ENCODE peak calls at places on chromosome 3, in nine cellular contexts. Z, Y, W, G, A, Q, C, O and K are unnamed samples. For H3K9me3, the result is how much of the 10 kb centered on the place peaks cover.

GRCh38 chr3:58617338-58617761 is 40.2 kb upstream of the FAM107A start:
- DNase-seq in Z (no peak), Y (peak), W (peak), G (no peak), A (no peak), Q (no peak), C (no peak), O (no peak), K (peak)

GRCh38 chr3:39134305-39134704 is 19.1 kb downstream of the CSRNP1 start:
- DNase-seq in Z (no peak), Y (no peak), W (no peak), G (peak), A (no peak), Q (no peak), C (no peak), O (no peak), K (no peak)

GRCh38 chr3:17802993-17803392 is 60.6 kb upstream of the TBC1D5 start:
- DNase-seq in Z (no peak), Y (no peak), W (no peak), G (no peak), A (no peak), Q (no peak), C (no peak), O (no peak), K (no peak)

GRCh38 chr3:55481067-55481917 is 5.8 kb downstream of the WNT5A start:
- DNase-seq in Z (no peak), Y (peak), W (no peak), G (no peak), A (no peak), Q (peak), C (peak), O (peak), K (no peak)

GRCh38 chr3:171506743-171507319 is 46.6 kb upstream of the TNIK start:
- DNase-seq in Z (no peak), Y (no peak), W (no peak), G (no peak), A (no peak), Q (peak), C (no peak), O (no peak), K (no peak)

GRCh38 chr3:38102073-38102844 is 34.7 kb downstream of the ACAA1 start:
- DNase-seq in Z (no peak), Y (no peak), W (no peak), G (no peak), A (no peak), Q (no peak), C (no peak), O (no peak), K (no peak)

GRCh38 chr3:60298141-60298540 is 953.1 kb downstream of the FHIT start:
- DNase-seq in Z (no peak), Y (no peak), W (no peak), G (no peak), A (no peak), Q (no peak), C (no peak), O (no peak), K (no peak)

GRCh38 chr3:50588759-50589433 is 19.6 kb downstream of the HEMK1 start:
- DNase-seq in Z (no peak), Y (no peak), W (no peak), G (no peak), A (no peak), Q (peak), C (no peak), O (no peak), K (no peak)

GRCh38 chr3:13209334-13209733 is 136.1 kb upstream of the IQSEC1 start:
- DNase-seq in Z (no peak), Y (no peak), W (no peak), G (peak), A (no peak), Q (no peak), C (no peak), O (peak), K (no peak)

GRCh38 chr3:82236257-82236656 is 474.8 kb upstream of the GBE1 start:
- DNase-seq in Z (no peak), Y (no peak), W (no peak), G (no peak), A (no peak), Q (no peak), C (no peak), O (no peak), K (no peak)

GRCh38 chr3:111852540-111852939 is 6.5 kb upstream of the PHLDB2 start:
- DNase-seq in Z (no peak), Y (no peak), W (no peak), G (no peak), A (no peak), Q (no peak), C (no peak), O (no peak), K (no peak)

GRCh38 chr3:97996988-97997387 is 24.8 kb upstream of the RIOX2 start:
- DNase-seq in Z (no peak), Y (no peak), W (no peak), G (no peak), A (no peak), Q (no peak), C (no peak), O (no peak), K (no peak)

GRCh38 chr3:24763421-24763820 is 268.8 kb upstream of the THRB start:
- DNase-seq in Z (no peak), Y (no peak), W (no peak), G (no peak), A (no peak), Q (peak), C (no peak), O (no peak), K (no peak)

GRCh38 chr3:126152458-126152857 is 27.9 kb downstream of the ALDH1L1 start:
- DNase-seq in Z (no peak), Y (no peak), W (no peak), G (peak), A (no peak), Q (no peak), C (peak), O (no peak), K (no peak)

GRCh38 chr3:171805687-171806086 is 4.6 kb downstream of the PLD1 start:
- DNase-seq in Z (no peak), Y (no peak), W (no peak), G (no peak), A (no peak), Q (no peak), C (no peak), O (no peak), K (no peak)

GRCh38 chr3:152832046-152832445 is 2.9 kb upstream of the P2RY1 start:
- DNase-seq in Z (no peak), Y (no peak), W (no peak), G (no peak), A (no peak), Q (no peak), C (no peak), O (no peak), K (peak)

GRCh38 chr3:123605789-123606234 is 21.0 kb upstream of the HACD2 start:
- DNase-seq in Z (no peak), Y (no peak), W (no peak), G (no peak), A (no peak), Q (peak), C (no peak), O (no peak), K (no peak)

GRCh38 chr3:151044706-151045105 is 40.8 kb upstream of the MED12L start:
- DNase-seq in Z (no peak), Y (no peak), W (no peak), G (no peak), A (no peak), Q (peak), C (no peak), O (no peak), K (no peak)

GRCh38 chr3:99875925-99876781 is 58.5 kb downstream of the CMSS1 start:
- DNase-seq in Z (peak), Y (peak), W (peak), G (peak), A (peak), Q (peak), C (peak), O (peak), K (peak)

GRCh38 chr3:156456771-156457224 is 98.1 kb downstream of the SSR3 start:
- DNase-seq in Z (no peak), Y (no peak), W (no peak), G (no peak), A (no peak), Q (peak), C (no peak), O (no peak), K (no peak)

GRCh38 chr3:65758871-65759598 is 279.7 kb downstream of the MAGI1 start:
- DNase-seq in Z (no peak), Y (no peak), W (no peak), G (no peak), A (no peak), Q (peak), C (no peak), O (no peak), K (no peak)

GRCh38 chr3:193262707-193263106 is 21.7 kb downstream of the PLAAT1 start:
- DNase-seq in Z (no peak), Y (no peak), W (no peak), G (no peak), A (no peak), Q (no peak), C (no peak), O (no peak), K (no peak)

GRCh38 chr3:21433751-21434150 is 317.3 kb downstream of the ZNF385D start:
- DNase-seq in Z (no peak), Y (no peak), W (no peak), G (no peak), A (no peak), Q (no peak), C (no peak), O (no peak), K (no peak)
- H3K9me3 ChIP-seq in Z (under half), Y (under half), W (under half), G (under half), A (under half), Q (under half), C (under half), O (under half), K (under half)

GRCh38 chr3:136893848-136894443 is 31.9 kb downstream of the NCK1 start:
- DNase-seq in Z (no peak), Y (no peak), W (no peak), G (no peak), A (no peak), Q (peak), C (no peak), O (no peak), K (no peak)
- H3K9me3 ChIP-seq in Z (under half), Y (under half), W (under half), G (under half), A (under half), Q (under half), C (under half), O (under half), K (under half)

GRCh38 chr3:6667354-6667753 is 193.6 kb upstream of the GRM7 start:
- DNase-seq in Z (no peak), Y (no peak), W (no peak), G (no peak), A (no peak), Q (no peak), C (no peak), O (no peak), K (no peak)
- H3K9me3 ChIP-seq in Z (under half), Y (under half), W (under half), G (under half), A (under half), Q (under half), C (under half), O (under half), K (under half)

GRCh38 chr3:130786306-130786705 is 39.7 kb upstream of the PIK3R4 start:
- DNase-seq in Z (no peak), Y (no peak), W (no peak), G (no peak), A (no peak), Q (no peak), C (no peak), O (no peak), K (no peak)

GRCh38 chr3:130779031-130779430 is 32.4 kb upstream of the PIK3R4 start:
- DNase-seq in Z (no peak), Y (no peak), W (no peak), G (no peak), A (no peak), Q (no peak), C (no peak), O (no peak), K (no peak)

GRCh38 chr3:130787422-130788068 is 40.9 kb upstream of the PIK3R4 start:
- DNase-seq in Z (no peak), Y (no peak), W (no peak), G (no peak), A (no peak), Q (no peak), C (no peak), O (no peak), K (no peak)

GRCh38 chr3:130779486-130779885 is 32.9 kb upstream of the PIK3R4 start:
- DNase-seq in Z (no peak), Y (no peak), W (no peak), G (no peak), A (no peak), Q (no peak), C (no peak), O (no peak), K (no peak)

DNA sequence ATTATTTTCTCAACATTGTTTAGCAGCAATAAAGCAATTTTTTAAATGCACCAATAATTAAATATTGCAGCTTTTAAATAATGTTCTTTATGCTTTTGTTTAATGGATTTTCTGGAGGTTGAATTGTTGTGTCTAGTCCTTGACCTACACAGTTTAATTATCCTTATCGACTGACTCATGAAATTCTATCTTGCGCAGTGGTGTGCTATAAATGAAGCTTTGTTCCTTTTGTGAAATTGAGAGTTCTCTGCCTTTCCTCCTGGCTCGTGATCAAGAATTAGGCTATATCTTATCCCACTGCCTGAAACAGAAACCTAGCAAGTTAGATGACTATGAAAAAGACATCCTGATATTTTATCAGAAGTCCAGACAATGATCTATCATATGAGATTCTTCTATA is 37.0 kb upstream of the PIK3R4 start:
- DNase-seq in Z (peak), Y (no peak), W (no peak), G (no peak), A (no peak), Q (peak), C (no peak), O (no peak), K (no peak)
- H3K9me3 ChIP-seq in Z (under half), Y (under half), W (under half), G (under half), A (under half), Q (under half), C (under half), O (under half), K (under half)

GRCh38 chr3:47120138-47120537 is 43.8 kb downstream of the SETD2 start:
- DNase-seq in Z (no peak), Y (no peak), W (no peak), G (no peak), A (no peak), Q (no peak), C (no peak), O (no peak), K (no peak)
- H3K9me3 ChIP-seq in Z (under half), Y (under half), W (under half), G (under half), A (under half), Q (under half), C (under half), O (under half), K (under half)

GRCh38 chr3:188807002-188807401 is 364.8 kb upstream of the TPRG1 start:
- DNase-seq in Z (no peak), Y (no peak), W (no peak), G (no peak), A (no peak), Q (peak), C (no peak), O (no peak), K (no peak)
- H3K9me3 ChIP-seq in Z (under half), Y (under half), W (under half), G (under half), A (under half), Q (under half), C (under half), O (under half), K (under half)

GRCh38 chr3:149828390-149828789 is 15.4 kb downstream of the RNF13 start:
- DNase-seq in Z (no peak), Y (no peak), W (no peak), G (no peak), A (no peak), Q (no peak), C (no peak), O (no peak), K (no peak)
- H3K9me3 ChIP-seq in Z (under half), Y (under half), W (under half), G (under half), A (under half), Q (under half), C (under half), O (under half), K (under half)

GRCh38 chr3:120039642-120040610 is 54.3 kb downstream of the GSK3B start:
- DNase-seq in Z (no peak), Y (no peak), W (no peak), G (no peak), A (no peak), Q (no peak), C (no peak), O (no peak), K (no peak)
- H3K9me3 ChIP-seq in Z (under half), Y (under half), W (under half), G (half or more), A (under half), Q (under half), C (under half), O (under half), K (under half)

GRCh38 chr3:20288050-20288449 is 102.0 kb upstream of the SGO1 start:
- DNase-seq in Z (no peak), Y (no peak), W (no peak), G (no peak), A (no peak), Q (no peak), C (no peak), O (no peak), K (no peak)
- H3K9me3 ChIP-seq in Z (under half), Y (under half), W (under half), G (half or more), A (under half), Q (under half), C (under half), O (under half), K (under half)